ENCODE peak calls at places on chromosome 1, in four cellular contexts. X is H9, P is IMR-90, K is H1. B is an unnamed sample.

GRCh38 chr1:36086529-36087232 is 2.0 kb upstream of the ADPRS start:
- DNase-seq in P (no peak), K (no peak), X (peak), B (no peak)

GRCh38 chr1:23436520-23437354 is 12.2 kb upstream of the TCEA3 start:
- DNase-seq in K (peak), P (no peak), X (peak), B (peak)

GRCh38 chr1:154326546-154327465 is 1.5 kb downstream of the ATP8B2 start:
- DNase-seq in K (no peak), P (peak), X (peak), B (no peak)

GRCh38 chr1:186046437-186047233 is 312.4 kb downstream of the HMCN1 start:
- DNase-seq in K (no peak), X (no peak), P (no peak), B (peak)

GRCh38 chr1:206839857-206840256 is 25.6 kb upstream of the IL20 start:
- DNase-seq in X (no peak), K (no peak), P (peak), B (peak)

GRCh38 chr1:236759252-236759859 is 35.7 kb upstream of the MTR start:
- DNase-seq in P (peak), K (no peak), X (no peak), B (peak)

GRCh38 chr1:226723640-226724532 is 15.2 kb downstream of the ITPKB start:
- DNase-seq in X (peak), K (no peak), P (peak), B (peak)

GRCh38 chr1:118077331-118078055 is 107.5 kb downstream of the SPAG17 start:
- DNase-seq in K (peak), P (peak), X (peak), B (peak)

GRCh38 chr1:217482356-217483102 is 148.4 kb downstream of the GPATCH2 start:
- DNase-seq in P (peak), K (no peak), X (no peak), B (no peak)

GRCh38 chr1:66266350-66266749 is 267.6 kb upstream of the SGIP1 start:
- DNase-seq in X (no peak), K (no peak), P (no peak), B (no peak)

GRCh38 chr1:100053727-100054126 is 79.0 kb downstream of the SASS6 start:
- DNase-seq in X (no peak), K (no peak), P (no peak), B (no peak)

GRCh38 chr1:64823691-64824476 is 79.0 kb downstream of the RAVER2 start:
- DNase-seq in P (peak), X (peak), K (peak), B (peak)

GRCh38 chr1:43598622-43599021 is 51.3 kb upstream of the KDM4A start:
- DNase-seq in X (no peak), K (no peak), P (no peak), B (no peak)

GRCh38 chr1:243354511-243355153 is 98.8 kb downstream of the SDCCAG8 start:
- DNase-seq in K (no peak), P (peak), X (no peak), B (no peak)

GRCh38 chr1:180919183-180919700 is 6.5 kb downstream of the KIAA1614 start:
- DNase-seq in P (no peak), X (no peak), K (no peak), B (no peak)

GRCh38 chr1:200207711-200208126 is 180.2 kb downstream of the NR5A2 start:
- DNase-seq in K (no peak), P (peak), X (no peak), B (no peak)

GRCh38 chr1:182791464-182792179 is 2.0 kb downstream of the NPL start:
- DNase-seq in X (no peak), P (no peak), K (no peak), B (no peak)

GRCh38 chr1:230940848-230941247 is 37.8 kb downstream of the TTC13 start:
- DNase-seq in P (peak), K (no peak), X (no peak), B (no peak)

GRCh38 chr1:50450861-50451653 is 27.8 kb upstream of the DMRTA2 start:
- DNase-seq in X (no peak), K (no peak), P (no peak), B (no peak)

DNA sequence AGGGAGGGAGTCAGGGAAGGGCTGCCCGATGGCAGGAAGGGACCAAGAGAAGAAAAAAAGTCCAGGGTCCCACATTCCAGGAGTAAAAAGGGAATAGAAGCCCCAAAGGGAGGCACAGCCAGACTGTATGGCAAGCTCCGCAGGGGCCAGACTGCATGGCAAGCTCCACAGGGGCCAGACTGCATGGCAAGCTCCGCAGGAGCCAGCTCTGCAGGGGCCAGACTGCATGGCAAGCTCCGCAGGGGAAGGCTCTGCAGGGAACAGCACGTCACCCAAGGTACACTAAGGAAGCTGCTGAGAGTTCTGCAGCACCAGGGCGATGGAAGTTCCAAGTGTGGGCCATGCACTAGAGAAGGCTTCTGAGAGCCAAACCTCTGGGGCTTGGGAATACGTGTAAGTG is 156.7 kb upstream of the ARHGEF16 start:
- DNase-seq in X (no peak), P (no peak), K (no peak), B (no peak)
- H3K56ac ChIP-seq in X (no peak), P (no peak), K (no peak), B (no peak)

DNA sequence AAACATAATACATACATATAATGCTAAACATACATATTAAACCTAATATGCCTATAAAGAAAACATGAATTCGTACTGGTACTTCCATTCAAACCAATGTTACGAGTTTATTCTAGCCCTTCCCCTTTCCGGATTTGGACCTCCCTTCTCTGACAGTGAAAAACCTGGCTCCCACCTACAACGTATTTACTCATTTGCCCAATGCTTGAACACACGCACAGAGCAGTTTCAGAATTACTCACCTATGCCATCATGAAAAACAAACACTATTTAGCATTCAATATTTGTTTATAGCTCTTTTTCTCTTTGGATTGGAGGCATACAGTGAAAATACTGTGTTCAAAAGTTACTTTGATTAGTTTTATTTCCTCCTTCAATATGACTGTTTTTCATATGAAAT is 204.4 kb downstream of the LMX1A start:
- DNase-seq in X (no peak), P (no peak), K (no peak), B (no peak)
- H2BK120ac ChIP-seq in X (no peak), P (no peak), K (no peak), B (no peak)

DNA sequence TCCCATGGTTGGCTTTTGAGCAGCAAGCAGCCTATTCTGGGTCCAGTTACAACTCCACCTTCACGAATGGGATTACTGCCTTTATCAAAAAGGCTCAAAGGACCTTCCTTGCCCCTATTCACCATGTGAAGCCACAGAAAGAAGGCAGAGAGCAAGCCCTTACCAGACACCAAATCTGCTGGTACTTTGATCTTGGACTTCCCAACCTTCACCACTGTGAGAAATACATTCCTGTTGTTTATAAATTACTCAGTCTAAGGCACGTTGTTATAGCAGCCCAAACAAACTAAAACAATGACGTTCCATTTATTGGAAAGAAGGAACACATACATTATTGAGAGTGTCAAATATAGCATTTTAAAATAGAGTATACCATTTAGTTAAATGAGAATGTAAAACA is 1557.9 kb downstream of the PLA2G4A start:
- DNase-seq in K (no peak), P (no peak), X (no peak), B (no peak)
- H3K56ac ChIP-seq in K (no peak), P (no peak), X (no peak), B (no peak)

GRCh38 chr1:76288758-76289483 is 214.4 kb downstream of the ST6GALNAC3 start:
- DNase-seq in K (no peak), P (no peak), X (no peak), B (no peak)

GRCh38 chr1:76289692-76290091 is 215.1 kb downstream of the ST6GALNAC3 start:
- DNase-seq in K (no peak), P (no peak), X (no peak), B (peak)

GRCh38 chr1:76284842-76285241 is 210.3 kb downstream of the ST6GALNAC3 start:
- DNase-seq in K (no peak), X (no peak), P (no peak), B (peak)

GRCh38 chr1:76287917-76288316 is 213.4 kb downstream of the ST6GALNAC3 start:
- DNase-seq in X (no peak), P (no peak), K (no peak), B (no peak)

GRCh38 chr1:76285578-76286135 is 211.1 kb downstream of the ST6GALNAC3 start:
- DNase-seq in X (no peak), P (no peak), K (no peak), B (no peak)
- H2BK120ac ChIP-seq in X (no peak), P (no peak), K (no peak), B (no peak)

B was measured in mesendoderm.